ENCODE peak calls at places on chromosomes 7 and 10, in four cellular contexts. One of them, this sample, is unnamed.

GRCh38 chr7:37833107-37833817 is 15.1 kb upstream of the NME8 start:
- DNase-seq in activated CD4-positive, alpha-beta T cell treated with anti-CD3 and anti-CD28 coated beads, Interleukin-2, amount 50 U/mL, for 48 hours: peak
- DNase-seq in natural killer cell treated with Interleukin-12 subunit alpha and Interleukin-12 subunit beta and Interleukin-15 and Interleukin-18, amount 100 ng/mL, for 72 hours: peak
- DNase-seq in T-helper 2 cell: peak
- DNase-seq in this sample: no peak

GRCh38 chr10:114413398-114413797 is 9.1 kb upstream of the AFAP1L2 start:
- DNase-seq in natural killer cell treated with Interleukin-12 subunit alpha and Interleukin-12 subunit beta and Interleukin-15 and Interleukin-18, amount 100 ng/mL, for 72 hours: no peak
- DNase-seq in activated CD4-positive, alpha-beta T cell treated with anti-CD3 and anti-CD28 coated beads, Interleukin-2, amount 50 U/mL, for 48 hours: no peak
- DNase-seq in T-helper 2 cell: no peak
- DNase-seq in this sample: no peak

GRCh38 chr7:102445674-102446071 is 12.3 kb downstream of the ORAI2 start:
- DNase-seq in T-helper 2 cell: no peak
- DNase-seq in natural killer cell treated with Interleukin-12 subunit alpha and Interleukin-12 subunit beta and Interleukin-15 and Interleukin-18, amount 100 ng/mL, for 72 hours: no peak
- DNase-seq in activated CD4-positive, alpha-beta T cell treated with anti-CD3 and anti-CD28 coated beads, Interleukin-2, amount 50 U/mL, for 48 hours: no peak
- DNase-seq in this sample: no peak

GRCh38 chr7:151104411-151105235 is 18.3 kb downstream of the AGAP3 start:
- DNase-seq in activated CD4-positive, alpha-beta T cell treated with anti-CD3 and anti-CD28 coated beads, Interleukin-2, amount 50 U/mL, for 48 hours: no peak
- DNase-seq in T-helper 2 cell: no peak
- DNase-seq in natural killer cell treated with Interleukin-12 subunit alpha and Interleukin-12 subunit beta and Interleukin-15 and Interleukin-18, amount 100 ng/mL, for 72 hours: no peak
- DNase-seq in this sample: no peak

GRCh38 chr7:108839091-108839490 is 269.4 kb downstream of the DNAJB9 start:
- DNase-seq in T-helper 2 cell: no peak
- DNase-seq in natural killer cell treated with Interleukin-12 subunit alpha and Interleukin-12 subunit beta and Interleukin-15 and Interleukin-18, amount 100 ng/mL, for 72 hours: no peak
- DNase-seq in activated CD4-positive, alpha-beta T cell treated with anti-CD3 and anti-CD28 coated beads, Interleukin-2, amount 50 U/mL, for 48 hours: no peak
- DNase-seq in this sample: no peak

GRCh38 chr7:24197852-24198251 is 86.1 kb upstream of the NPY start:
- DNase-seq in T-helper 2 cell: no peak
- DNase-seq in natural killer cell treated with Interleukin-12 subunit alpha and Interleukin-12 subunit beta and Interleukin-15 and Interleukin-18, amount 100 ng/mL, for 72 hours: no peak
- DNase-seq in activated CD4-positive, alpha-beta T cell treated with anti-CD3 and anti-CD28 coated beads, Interleukin-2, amount 50 U/mL, for 48 hours: no peak
- DNase-seq in this sample: no peak

GRCh38 chr7:74262639-74263398 is 8.6 kb upstream of the RFC2 start:
- DNase-seq in activated CD4-positive, alpha-beta T cell treated with anti-CD3 and anti-CD28 coated beads, Interleukin-2, amount 50 U/mL, for 48 hours: no peak
- DNase-seq in T-helper 2 cell: no peak
- DNase-seq in natural killer cell treated with Interleukin-12 subunit alpha and Interleukin-12 subunit beta and Interleukin-15 and Interleukin-18, amount 100 ng/mL, for 72 hours: no peak
- DNase-seq in this sample: no peak

GRCh38 chr10:8282340-8282739 is 227.9 kb downstream of the GATA3 start:
- DNase-seq in activated CD4-positive, alpha-beta T cell treated with anti-CD3 and anti-CD28 coated beads, Interleukin-2, amount 50 U/mL, for 48 hours: no peak
- DNase-seq in T-helper 2 cell: peak
- DNase-seq in natural killer cell treated with Interleukin-12 subunit alpha and Interleukin-12 subunit beta and Interleukin-15 and Interleukin-18, amount 100 ng/mL, for 72 hours: no peak
- DNase-seq in this sample: no peak

GRCh38 chr7:95434501-95435421 is at the start of gene PON2:
- DNase-seq in activated CD4-positive, alpha-beta T cell treated with anti-CD3 and anti-CD28 coated beads, Interleukin-2, amount 50 U/mL, for 48 hours: peak
- DNase-seq in T-helper 2 cell: peak
- DNase-seq in natural killer cell treated with Interleukin-12 subunit alpha and Interleukin-12 subunit beta and Interleukin-15 and Interleukin-18, amount 100 ng/mL, for 72 hours: peak
- DNase-seq in this sample: no peak

GRCh38 chr10:110721406-110722038 is 77.4 kb downstream of the RBM20 start:
- DNase-seq in natural killer cell treated with Interleukin-12 subunit alpha and Interleukin-12 subunit beta and Interleukin-15 and Interleukin-18, amount 100 ng/mL, for 72 hours: no peak
- DNase-seq in activated CD4-positive, alpha-beta T cell treated with anti-CD3 and anti-CD28 coated beads, Interleukin-2, amount 50 U/mL, for 48 hours: no peak
- DNase-seq in T-helper 2 cell: no peak
- DNase-seq in this sample: no peak

GRCh38 chr10:35421553-35422178 is 85.4 kb downstream of the CCNY start:
- DNase-seq in natural killer cell treated with Interleukin-12 subunit alpha and Interleukin-12 subunit beta and Interleukin-15 and Interleukin-18, amount 100 ng/mL, for 72 hours: no peak
- DNase-seq in T-helper 2 cell: no peak
- DNase-seq in activated CD4-positive, alpha-beta T cell treated with anti-CD3 and anti-CD28 coated beads, Interleukin-2, amount 50 U/mL, for 48 hours: no peak
- DNase-seq in this sample: no peak

GRCh38 chr10:101682172-101682825 is 12.7 kb downstream of the FBXW4 start:
- DNase-seq in natural killer cell treated with Interleukin-12 subunit alpha and Interleukin-12 subunit beta and Interleukin-15 and Interleukin-18, amount 100 ng/mL, for 72 hours: no peak
- DNase-seq in T-helper 2 cell: no peak
- DNase-seq in activated CD4-positive, alpha-beta T cell treated with anti-CD3 and anti-CD28 coated beads, Interleukin-2, amount 50 U/mL, for 48 hours: no peak
- DNase-seq in this sample: no peak

This sample was measured in T-helper 17 cell.